ENCODE peak calls at places on chromosomes 1 and 21, in five cellular contexts. X is K562, G is heart left ventricle, Y is sigmoid colon, Z is heart right ventricle. R is an unnamed sample.

GRCh38 chr1:195908121-195908520 is 700.1 kb downstream of the KCNT2 start:
- DNase-seq in Y (no peak), X (no peak), G (no peak), Z (no peak), R (no peak)

GRCh38 chr1:24683713-24684162 is 40.6 kb downstream of the SRRM1 start:
- DNase-seq in X (peak; percentile 24), Z (no peak), G (no peak), Y (no peak), R (no peak)

GRCh38 chr1:53343831-53344668 is 16.2 kb upstream of the LRP8 start:
- DNase-seq in G (no peak), X (no peak), Z (no peak), Y (no peak), R (no peak)

GRCh38 chr1:89781494-89782126 is 39.2 kb upstream of the LRRC8D start:
- DNase-seq in Y (no peak), X (no peak), Z (no peak), G (no peak), R (no peak)

GRCh38 chr1:183027031-183027430 is 3.8 kb downstream of the LAMC1 start:
- DNase-seq in Z (no peak), Y (no peak), X (no peak), G (no peak), R (no peak)

GRCh38 chr1:67382292-67382691 is 47.9 kb downstream of the SERBP1 start:
- DNase-seq in Z (no peak), Y (no peak), X (no peak), G (no peak), R (no peak)

GRCh38 chr1:152599934-152600333 is at the start of gene LCE3C:
- DNase-seq in Y (no peak), G (no peak), Z (no peak), X (no peak), R (no peak)

GRCh38 chr1:8670371-8670818 is 147.0 kb downstream of the RERE start:
- DNase-seq in X (no peak), G (no peak), Y (no peak), Z (no peak), R (no peak)

GRCh38 chr21:42155045-42155855 is 63.7 kb upstream of the ABCG1 start:
- DNase-seq in G (peak; percentile 34), X (no peak), Y (no peak), Z (no peak), R (no peak)

GRCh38 chr1:119330062-119330939 is 38.3 kb upstream of the HAO2 start:
- DNase-seq in G (no peak), Y (no peak), Z (no peak), X (no peak), R (no peak)

GRCh38 chr1:165288301-165289120 is 68.0 kb downstream of the LMX1A start:
- DNase-seq in Y (no peak), Z (no peak), X (no peak), G (no peak), R (no peak)

GRCh38 chr1:231058416-231059109 is 18.5 kb upstream of the FAM89A start:
- DNase-seq in G (no peak), Y (no peak), Z (no peak), X (no peak), R (no peak)

GRCh38 chr21:43760391-43760958 is 15.6 kb downstream of the CSTB start:
- DNase-seq in Y (no peak), G (no peak), X (no peak), Z (no peak), R (no peak)

GRCh38 chr1:83637586-83637985 is 361.3 kb downstream of the TTLL7 start:
- DNase-seq in X (no peak), Z (no peak), G (no peak), Y (no peak), R (no peak)

GRCh38 chr1:96291468-96291867 is 430.1 kb upstream of the PTBP2 start:
- DNase-seq in Y (no peak), X (no peak), Z (no peak), G (no peak), R (no peak)

GRCh38 chr21:43931454-43931853 is 66.4 kb downstream of the AGPAT3 start:
- DNase-seq in G (no peak), Z (no peak), Y (no peak), X (no peak), R (no peak)

GRCh38 chr1:183830389-183830788 is 25.5 kb downstream of the RGL1 start:
- DNase-seq in Z (no peak), X (no peak), G (no peak), Y (no peak), R (no peak)

GRCh38 chr1:193111641-193112090 is 6.5 kb upstream of the GLRX2 start:
- DNase-seq in G (no peak), Z (no peak), X (no peak), Y (peak; percentile 89), R (no peak)

GRCh38 chr1:101357444-101357986 is 120.7 kb downstream of the S1PR1 start:
- DNase-seq in Z (peak; percentile 77), Y (no peak), G (no peak), X (peak; percentile 77), R (peak; percentile 55)

GRCh38 chr1:207486210-207486609 is 9.7 kb upstream of the CR1 start:
- DNase-seq in Y (no peak), Z (no peak), G (no peak), X (no peak), R (no peak)

GRCh38 chr1:107277022-107277421 is 136.2 kb downstream of the NTNG1 start:
- DNase-seq in Y (peak; percentile 60), G (no peak), X (no peak), Z (peak; percentile 5), R (peak; percentile 45)

GRCh38 chr1:48356901-48357300 is 115.1 kb downstream of the SPATA6 start:
- DNase-seq in X (no peak), Z (no peak), G (no peak), Y (no peak), R (no peak)

GRCh38 chr1:243596441-243597183 is 253.4 kb downstream of the AKT3 start:
- DNase-seq in Z (no peak), G (no peak), X (no peak), Y (no peak), R (no peak)

GRCh38 chr21:39961251-39961650 is 94.0 kb downstream of the PCP4 start:
- DNase-seq in Y (no peak), Z (no peak), G (no peak), X (no peak), R (no peak)

GRCh38 chr1:51564124-51564523 is 45.1 kb upstream of the EPS15 start:
- DNase-seq in G (no peak), Y (no peak), Z (no peak), X (no peak), R (no peak)

DNA sequence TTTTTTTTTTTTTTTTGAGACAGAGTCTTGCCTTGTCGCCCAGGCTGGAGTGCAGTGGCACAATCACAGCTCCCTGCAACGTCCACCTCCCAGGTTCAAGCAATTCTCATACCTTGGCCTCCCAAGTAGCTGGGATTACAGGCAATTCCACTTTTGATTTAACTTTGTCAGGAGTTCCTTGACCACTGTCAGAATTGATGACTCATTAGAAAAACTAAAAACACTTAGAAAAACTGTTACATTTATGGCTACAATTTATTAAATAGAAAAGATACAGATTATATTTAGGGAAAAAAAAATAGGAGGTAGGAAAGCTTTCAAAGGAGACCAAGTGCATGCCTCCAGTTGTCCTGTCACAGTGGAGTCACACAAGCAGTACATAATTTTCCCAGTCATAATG is 20.0 kb downstream of the ZNF678 start:
- DNase-seq in Y (no peak), X (no peak), G (no peak), Z (no peak), R (no peak)
- H3K9me3 ChIP-seq in Y (no peaks in the 10 kb centered on the region), X (peaks cover 5% of the 10 kb centered on the region), G (peaks cover 6% of the 10 kb centered on the region), Z (no peaks in the 10 kb centered on the region), R (no peaks in the 10 kb centered on the region)

GRCh38 chr1:3631330-3631729 is 6.5 kb downstream of the TPRG1L start:
- DNase-seq in Z (no peak), X (no peak), Y (peak; percentile 61), G (no peak), R (no peak)
- H3K27ac ChIP-seq in Z (no peak overlapping the region), X (no peak overlapping the region), Y (no peak overlapping the region), G (no peak overlapping the region), R (no peak overlapping the region)

GRCh38 chr1:2783069-2783434 is 18.4 kb downstream of the TTC34 start:
- DNase-seq in Y (peak; percentile 51), G (no peak), Z (no peak), X (no peak), R (no peak)
- H3K9me3 ChIP-seq in Y (no peaks in the 10 kb centered on the region), G (peaks cover 19% of the 10 kb centered on the region), Z (peaks cover 2% of the 10 kb centered on the region), X (no peaks in the 10 kb centered on the region), R (peaks cover 29% of the 10 kb centered on the region)

GRCh38 chr1:203167913-203168200 is 7.8 kb downstream of the MYBPH start:
- DNase-seq in Z (no peak), Y (no peak), G (peak; percentile 33), X (no peak), R (no peak)

GRCh38 chr1:203167026-203167912 is 8.4 kb downstream of the MYBPH start:
- DNase-seq in Y (no peak), Z (no peak), G (peak; percentile 33), X (no peak), R (no peak)

GRCh38 chr1:203168991-203169390 is 6.6 kb downstream of the MYBPH start:
- DNase-seq in Z (no peak), X (no peak), Y (no peak), G (peak; percentile 21), R (no peak)

GRCh38 chr1:203169770-203170520 is 5.7 kb downstream of the MYBPH start:
- DNase-seq in X (no peak), Y (no peak), G (peak; percentile 33), Z (no peak), R (no peak)

DNA sequence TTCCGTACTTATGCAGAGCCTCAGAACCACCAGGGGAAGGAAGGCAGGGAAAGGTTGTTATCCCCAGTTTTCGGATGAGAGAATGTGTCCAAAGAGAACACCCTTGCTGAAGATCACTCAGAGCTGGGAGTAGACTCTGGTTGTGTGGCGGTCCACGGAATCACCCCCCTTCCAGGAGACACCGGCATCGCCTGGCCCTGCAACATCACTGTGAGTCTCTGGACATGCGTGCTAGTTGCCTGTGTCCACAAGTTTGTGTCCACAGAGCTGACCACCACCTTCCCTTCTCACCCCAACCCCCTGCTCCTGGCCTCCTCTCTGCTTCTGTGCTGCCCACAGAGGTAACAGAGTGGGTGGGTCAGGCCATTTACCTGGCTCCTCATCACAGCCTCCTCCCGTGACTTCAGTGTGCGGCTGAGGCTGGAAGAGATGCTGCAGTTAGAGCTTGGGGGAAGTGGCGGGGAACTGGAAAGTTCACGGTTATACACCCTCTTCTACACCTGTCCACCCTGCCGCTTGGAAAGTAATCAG is 7.3 kb downstream of the MYBPH start:
- DNase-seq in X (no peak), Z (no peak), Y (no peak), G (peak; percentile 20), R (no peak)
- H3K27ac ChIP-seq in X (no peak overlapping the region), Z (no peak overlapping the region), Y (no peak overlapping the region), G (no peak overlapping the region), R (no peak overlapping the region)

GRCh38 chr21:9758141-9758540 is 763.2 kb upstream of the TPTE start:
- DNase-seq in G (no peak), Z (no peak), X (no peak), Y (no peak), R (no peak)
- H3K9me3 ChIP-seq in G (peaks cover 4% of the 10 kb centered on the region), Z (no peaks in the 10 kb centered on the region), X (no peaks in the 10 kb centered on the region), Y (no peaks in the 10 kb centered on the region), R (peaks cover 24% of the 10 kb centered on the region)

GRCh38 chr1:158060001-158060400 is 66.6 kb downstream of the KIRREL1 start:
- DNase-seq in G (no peak), Y (no peak), X (no peak), Z (no peak), R (peak; percentile 37)
- H3K27ac ChIP-seq in G (no peak overlapping the region), Y (no peak overlapping the region), X (no peak overlapping the region), Z (no peak overlapping the region), R (no peak overlapping the region)

R was measured in iPS DF 6.9.